ENCODE peak calls at places on chromosomes 12 and 14, in eight cellular contexts. H is AG10803, M is mesothelial cell of epicardium, F is adrenal gland, N is HFF-Myc, T is AG09309, B is left ventricle myocardium inferior, J is transverse colon. S is an unnamed sample.
A peak's percentile ranks its signal among the peaks of the same experiment; 100 is the strongest.

GRCh38 chr14:34302654-34303053 is 159.4 kb downstream of the SPTSSA start:
- DNase-seq in H (no peak), M (no peak), F (no peak), N (no peak), T (no peak), B (no peak), J (peak; percentile 61), S (no peak)

GRCh38 chr14:102727336-102728095 is 49.7 kb upstream of the TRAF3 start:
- DNase-seq in H (no peak), M (no peak), F (no peak), N (no peak), T (no peak), B (no peak), J (no peak), S (no peak)

GRCh38 chr12:79690156-79690605 is 583 bp downstream of the PAWR start:
- DNase-seq in H (peak; percentile 23), M (peak; percentile 33), F (peak; percentile 38), N (no peak), T (no peak), B (no peak), J (no peak), S (peak; percentile 50)

GRCh38 chr12:122851820-122852219 is 16.6 kb downstream of the HIP1R start:
- DNase-seq in H (peak; percentile 75), M (no peak), F (peak; percentile 80), N (no peak), T (peak; percentile 35), B (no peak), J (no peak), S (peak; percentile 38)

GRCh38 chr12:109461846-109462766 is 15.0 kb downstream of the KCTD10 start:
- DNase-seq in H (peak; percentile 100), M (peak; percentile 49), F (peak; percentile 89), N (peak; percentile 95), T (peak; percentile 97), B (peak; percentile 90), J (peak; percentile 85), S (peak; percentile 51)

GRCh38 chr12:132690112-132690511 is 2.7 kb downstream of the PXMP2 start:
- DNase-seq in H (no peak), M (no peak), F (no peak), N (no peak), T (no peak), B (no peak), J (no peak), S (no peak)

GRCh38 chr12:24617471-24617870 is 331.4 kb downstream of the BCAT1 start:
- DNase-seq in H (no peak), M (no peak), F (no peak), N (no peak), T (no peak), B (no peak), J (no peak), S (no peak)

GRCh38 chr12:132593938-132594358 is 16.4 kb downstream of the LRCOL1 start:
- DNase-seq in H (peak; percentile 84), M (peak; percentile 84), F (peak; percentile 98), N (peak; percentile 85), T (peak; percentile 33), B (peak; percentile 82), J (peak; percentile 95), S (peak; percentile 70)

GRCh38 chr14:67863223-67863622 is 43.6 kb downstream of the RAD51B start:
- DNase-seq in H (no peak), M (no peak), F (no peak), N (no peak), T (no peak), B (no peak), J (no peak), S (no peak)

GRCh38 chr14:52900731-52901130 is 50.1 kb downstream of the FERMT2 start:
- DNase-seq in H (no peak), M (no peak), F (no peak), N (no peak), T (no peak), B (no peak), J (no peak), S (no peak)

GRCh38 chr12:565589-566105 is 97.6 kb downstream of the NINJ2 start:
- DNase-seq in H (no peak), M (no peak), F (no peak), N (no peak), T (no peak), B (no peak), J (no peak), S (no peak)

GRCh38 chr14:105879867-105880561 is 353.6 kb downstream of the TMEM121 start:
- DNase-seq in H (no peak), M (peak; percentile 11), F (peak; percentile 11), N (no peak), T (no peak), B (peak; percentile 10), J (peak; percentile 3), S (no peak)

GRCh38 chr12:53659011-53659551 is 16.8 kb downstream of the ATP5MC2 start:
- DNase-seq in H (peak; percentile 77), M (no peak), F (no peak), N (no peak), T (no peak), B (no peak), J (peak; percentile 67), S (no peak)

GRCh38 chr12:105204916-105205315 is 31.1 kb downstream of the APPL2 start:
- DNase-seq in H (peak; percentile 81), M (no peak), F (peak; percentile 91), N (no peak), T (peak; percentile 80), B (no peak), J (no peak), S (no peak)

GRCh38 chr14:56491299-56492285 is 88.0 kb upstream of the TMEM260 start:
- DNase-seq in H (peak; percentile 34), M (no peak), F (peak; percentile 34), N (peak; percentile 24), T (no peak), B (no peak), J (peak; percentile 11), S (peak; percentile 69)
- TF ChIP-seq CTCF in H (peak; percentile 87), M (peak; percentile 59), F (peak; percentile 53), N (peak; percentile 75), T (peak; percentile 73), B (peak; percentile 77), J (peak; percentile 79), S (peak; percentile 71)

GRCh38 chr14:76644875-76645518 is 116.3 kb upstream of the VASH1 start:
- DNase-seq in H (peak; percentile 9), M (peak; percentile 34), F (peak; percentile 19), N (no peak), T (no peak), B (peak; percentile 19), J (no peak), S (peak; percentile 70)
- TF ChIP-seq CTCF in H (peak; percentile 42), M (peak; percentile 54), F (no peak), N (peak; percentile 62), T (peak; percentile 65), B (peak; percentile 65), J (peak; percentile 26), S (peak; percentile 50)

GRCh38 chr12:125187148-125187733 is 122.0 kb downstream of the AACS start:
- DNase-seq in H (no peak), M (no peak), F (no peak), N (no peak), T (no peak), B (no peak), J (no peak), S (peak; percentile 32)

GRCh38 chr12:125184213-125184952 is 119.1 kb downstream of the AACS start:
- DNase-seq in H (no peak), M (no peak), F (no peak), N (no peak), T (no peak), B (no peak), J (no peak), S (no peak)

GRCh38 chr12:125185311-125185739 is 120.1 kb downstream of the AACS start:
- DNase-seq in H (no peak), M (no peak), F (no peak), N (no peak), T (no peak), B (no peak), J (no peak), S (peak; percentile 26)

GRCh38 chr12:125186471-125187147 is 121.4 kb downstream of the AACS start:
- DNase-seq in H (no peak), M (no peak), F (no peak), N (no peak), T (no peak), B (no peak), J (no peak), S (no peak)

DNA sequence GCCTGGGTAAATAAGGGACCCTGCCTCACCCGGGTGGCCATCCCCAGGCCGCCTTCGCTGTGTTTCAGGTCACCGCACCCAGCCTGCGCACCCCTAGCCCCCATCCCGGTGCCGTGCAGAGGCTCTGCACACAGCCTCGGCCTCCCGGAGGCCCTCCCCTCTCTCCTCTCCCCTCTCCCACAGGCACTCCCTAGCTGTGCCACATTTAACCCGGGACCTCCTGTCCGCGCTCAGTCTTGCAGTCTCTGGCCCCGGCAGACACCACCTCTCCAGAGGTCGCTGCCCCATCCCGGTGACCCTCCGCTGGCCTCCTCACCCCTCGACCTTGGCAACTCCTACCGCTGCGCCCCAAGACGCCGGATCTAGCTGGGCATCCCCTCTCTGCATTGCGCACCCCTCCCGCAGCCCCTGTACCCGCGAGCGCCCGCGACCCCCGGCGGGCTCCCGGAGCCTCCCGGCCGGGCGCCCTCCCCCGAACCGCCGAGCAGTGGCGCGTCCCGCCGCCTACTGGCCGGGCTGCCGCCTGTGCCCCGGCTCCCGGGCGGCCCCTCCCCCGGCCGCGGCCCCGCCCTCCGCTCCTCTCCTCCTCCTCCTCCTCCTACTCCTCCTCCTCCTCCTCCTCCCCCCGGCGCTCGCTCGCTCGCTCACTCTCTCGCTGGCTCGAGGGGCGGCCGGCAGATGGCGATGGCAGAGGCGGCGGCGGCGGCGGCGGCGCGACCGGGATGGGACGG is 120.7 kb downstream of the AACS start:
- DNase-seq in H (peak; percentile 63), M (peak; percentile 45), F (peak; percentile 75), N (no peak), T (peak; percentile 10), B (peak; percentile 82), J (peak; percentile 77), S (peak; percentile 80)
- TF ChIP-seq CTCF in H (no peak), M (peak; percentile 24), F (no peak), N (peak; percentile 11), T (no peak), B (peak; percentile 69), J (peak; percentile 41), S (peak; percentile 35)

GRCh38 chr12:59179231-59179630 is 258.9 kb upstream of the LRIG3 start:
- DNase-seq in H (no peak), M (no peak), F (no peak), N (no peak), T (no peak), B (no peak), J (no peak), S (no peak)

DNA sequence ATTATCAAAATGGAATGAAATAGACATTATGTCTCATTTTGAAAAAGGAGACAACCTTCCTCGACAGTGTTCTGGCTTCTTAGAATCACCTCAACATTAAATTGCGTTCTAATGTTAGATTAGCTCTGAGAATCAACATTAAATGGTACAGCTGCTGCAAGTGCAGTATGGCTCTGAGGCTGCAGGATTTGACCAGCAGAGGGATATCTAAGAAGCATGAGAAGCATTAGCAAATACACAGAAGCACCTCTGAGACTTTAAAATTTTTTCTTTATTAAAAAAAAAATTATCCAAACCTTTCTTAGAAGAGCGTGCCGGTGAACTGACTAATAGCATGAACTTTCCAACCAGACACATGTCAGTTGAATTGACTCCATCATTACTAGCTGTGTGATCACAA is 253.4 kb upstream of the LRIG3 start:
- DNase-seq in H (peak; percentile 6), M (no peak), F (no peak), N (no peak), T (no peak), B (no peak), J (no peak), S (no peak)
- TF ChIP-seq CTCF in H (peak; percentile 42), M (no peak), F (no peak), N (peak; percentile 31), T (peak; percentile 38), B (no peak), J (peak; percentile 4), S (no peak)